ENCODE peak calls at places on chromosome 15, in five cellular contexts. C is PC-3, P is endodermal cell, A is neural progenitor cell, O is heart left ventricle. N is an unnamed sample. For H3K4me1, the result is how much of the 10 kb centered on the place peaks cover.

GRCh38 chr15:94417464-94418293 is 186.3 kb downstream of the MCTP2 start:
- DNase-seq in P (no peak), A (no peak), O (no peak), C (no peak), N (no peak)

GRCh38 chr15:28992996-28993719 is 107.4 kb downstream of the APBA2 start:
- DNase-seq in P (no peak), O (peak), C (no peak), A (no peak), N (no peak)

GRCh38 chr15:69597061-69597592 is 144.5 kb downstream of the RPLP1 start:
- DNase-seq in C (no peak), A (no peak), P (no peak), O (peak), N (no peak)

GRCh38 chr15:77028451-77029165 is 33.7 kb downstream of the PSTPIP1 start:
- DNase-seq in A (no peak), P (no peak), O (no peak), C (no peak), N (no peak)

GRCh38 chr15:81038975-81039607 is 38.4 kb downstream of the TLNRD1 start:
- DNase-seq in A (no peak), O (no peak), P (no peak), C (no peak), N (peak)

GRCh38 chr15:99731336-99732267 is 1.6 kb downstream of the LYSMD4 start:
- DNase-seq in C (no peak), A (peak), O (no peak), P (peak), N (no peak)

GRCh38 chr15:57403532-57403931 is 27.2 kb downstream of the CGNL1 start:
- DNase-seq in O (no peak), A (no peak), C (no peak), P (no peak), N (no peak)

GRCh38 chr15:63663906-63664305 is 66.7 kb downstream of the FBXL22 start:
- DNase-seq in C (no peak), P (no peak), O (no peak), A (no peak), N (no peak)

GRCh38 chr15:74044267-74045110 is 37.9 kb downstream of the GOLGA6A start:
- DNase-seq in A (no peak), O (peak), C (no peak), P (no peak), N (no peak)

GRCh38 chr15:72285927-72286516 is 13.7 kb upstream of the PARP6 start:
- DNase-seq in O (peak), P (peak), A (peak), C (peak), N (no peak)

GRCh38 chr15:48984811-48985352 is 21.2 kb upstream of the SHC4 start:
- DNase-seq in O (no peak), C (no peak), A (no peak), P (no peak), N (no peak)

GRCh38 chr15:72835289-72835890 is 51.8 kb upstream of the ADPGK start:
- DNase-seq in A (peak), C (no peak), O (no peak), P (peak), N (no peak)

GRCh38 chr15:64911317-64912186 is at the start of gene ANKDD1A:
- DNase-seq in P (peak), A (peak), C (peak), O (peak), N (peak)

GRCh38 chr15:83475551-83475950 is 28.4 kb downstream of the SH3GL3 start:
- DNase-seq in P (no peak), O (no peak), A (no peak), C (peak), N (no peak)

GRCh38 chr15:40029979-40030893 is 8.7 kb downstream of the SRP14 start:
- DNase-seq in C (peak), O (no peak), A (peak), P (peak), N (no peak)

GRCh38 chr15:89971592-89971997 is 29.5 kb upstream of the ZNF710 start:
- DNase-seq in O (peak), P (peak), C (peak), A (peak), N (no peak)

GRCh38 chr15:81723758-81724157 is 322.1 kb downstream of the MEX3B start:
- DNase-seq in O (no peak), C (no peak), P (no peak), A (no peak), N (no peak)

GRCh38 chr15:78104566-78105500 is 12.5 kb downstream of the SH2D7 start:
- DNase-seq in A (no peak), P (no peak), C (no peak), O (no peak), N (no peak)

GRCh38 chr15:36177590-36178281 is 401.7 kb upstream of the CDIN1 start:
- DNase-seq in P (no peak), O (no peak), A (no peak), C (peak), N (no peak)

GRCh38 chr15:69760263-69760855 is 307.7 kb downstream of the RPLP1 start:
- DNase-seq in P (no peak), A (no peak), C (no peak), O (no peak), N (no peak)

GRCh38 chr15:29156521-29156920 is 113.1 kb downstream of the NSMCE3 start:
- DNase-seq in A (no peak), O (no peak), P (no peak), C (no peak), N (no peak)

GRCh38 chr15:76333720-76334437 is 2.7 kb upstream of the ISL2 start:
- DNase-seq in A (peak), P (peak), C (peak), O (no peak), N (no peak)

GRCh38 chr15:88637841-88638625 is 783 bp upstream of the ISG20 start:
- DNase-seq in C (no peak), O (no peak), P (no peak), A (no peak), N (no peak)
- H3K4me3 ChIP-seq in C (peak), O (no peak), P (no peak), A (no peak), N (peak)

DNA sequence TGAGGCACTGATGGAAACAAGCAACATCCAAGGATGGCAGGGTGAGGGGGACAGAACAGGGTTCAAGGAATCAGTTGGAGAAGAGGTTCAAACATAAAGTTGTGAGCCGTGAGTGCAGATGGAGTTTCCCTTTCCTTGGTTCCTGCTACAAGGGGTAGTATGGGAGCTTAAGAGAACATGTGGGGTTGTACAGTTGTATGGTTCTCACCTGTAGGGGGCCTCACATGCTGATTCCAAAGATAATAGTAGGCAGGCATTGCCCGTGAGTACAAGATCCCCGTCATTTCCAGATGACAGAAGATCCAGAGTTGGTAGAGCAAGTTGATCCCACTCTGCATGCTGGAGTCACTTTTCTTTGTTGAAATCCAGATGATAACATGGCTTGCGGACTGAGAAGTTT is 141.7 kb downstream of the THSD4 start:
- DNase-seq in C (no peak), O (no peak), A (no peak), P (no peak), N (no peak)
- TF ChIP-seq CTCF in C (peak), O (no peak), A (peak), P (peak), N (no peak)

GRCh38 chr15:92915766-92916435 is 15.8 kb downstream of the CHD2 start:
- DNase-seq in P (no peak), O (no peak), C (no peak), A (no peak), N (no peak)
- H3K4me1 ChIP-seq in P (under half), O (under half), C (half or more), A (under half), N (half or more)

GRCh38 chr15:62099171-62099601 is 32.4 kb downstream of the C2CD4A start:
- DNase-seq in O (no peak), P (no peak), A (no peak), C (peak), N (no peak)
- H3K4me3 ChIP-seq in O (no peak), P (no peak), A (no peak), C (peak), N (no peak)

GRCh38 chr15:33215941-33216872 is 21.7 kb upstream of the FMN1 start:
- DNase-seq in O (no peak), P (no peak), A (peak), C (peak), N (no peak)
- TF ChIP-seq CTCF in O (peak), P (peak), A (peak), C (peak), N (no peak)

GRCh38 chr15:45449878-45450277 is 71.5 kb upstream of the GATM start:
- DNase-seq in O (no peak), A (no peak), C (peak), P (no peak), N (no peak)

GRCh38 chr15:45450468-45450867 is 72.1 kb downstream of the SLC30A4 start:
- DNase-seq in O (no peak), A (no peak), C (no peak), P (no peak), N (no peak)

GRCh38 chr15:45448516-45448915 is 70.2 kb upstream of the GATM start:
- DNase-seq in C (peak), O (no peak), P (no peak), A (no peak), N (no peak)

GRCh38 chr15:45449387-45449786 is 71.0 kb upstream of the GATM start:
- DNase-seq in O (no peak), A (no peak), P (no peak), C (peak), N (no peak)

DNA sequence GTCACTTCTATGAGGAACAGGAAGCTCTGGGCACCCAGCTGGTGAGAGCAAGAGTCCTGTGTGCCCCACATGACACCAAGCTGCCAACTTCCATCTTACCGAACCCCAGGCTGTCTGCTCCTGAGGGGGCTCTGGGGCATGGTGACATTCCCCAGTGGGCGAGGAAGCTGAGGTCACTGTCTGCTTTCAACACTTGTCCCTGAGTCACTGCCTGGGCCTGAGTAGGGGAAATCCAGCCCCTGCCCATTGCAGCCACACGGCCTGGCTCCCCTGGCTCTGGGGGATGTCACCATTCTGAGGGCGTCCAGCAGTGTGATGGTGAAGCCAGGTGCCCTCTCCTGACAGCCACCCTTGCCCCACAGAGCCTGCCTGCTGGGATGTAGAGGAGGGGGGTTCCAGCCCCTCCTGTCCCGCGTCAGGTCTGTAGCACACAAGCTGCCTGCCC is 69.7 kb upstream of the GATM start:
- DNase-seq in C (peak), P (no peak), O (no peak), A (no peak), N (no peak)
- H3K4me1 ChIP-seq in C (under half), P (under half), O (under half), A (under half), N (under half)

GRCh38 chr15:100973351-100974034 is 54.3 kb downstream of the LRRK1 start:
- DNase-seq in P (peak), C (no peak), O (no peak), A (peak), N (no peak)
- H3K4me3 ChIP-seq in P (peak), C (no peak), O (peak), A (peak), N (no peak)

N was measured in right atrium auricular region.